ENCODE peak calls at places on chromosomes 2 and 18, in eight cellular contexts. K is natural killer cell treated with Interleukin-12 subunit alpha and Interleukin-12 subunit beta and Interleukin-15 and Interleukin-18, amount 100 ng/mL, for 72 hours; C is gastroesophageal sphincter; Y is RWPE2; F is mucosa of descending colon; S is GM12878; D is activated CD4-positive, CD25-positive, alpha-beta regulatory T cell treated with anti-CD3 and anti-CD28 coated beads, Interleukin-2, amount 50 U/mL, for 24 hours; T is activated naive CD4-positive, alpha-beta T cell treated with anti-CD3 and anti-CD28 coated beads, Interleukin-2, amount 50 U/mL, for 72 hours. X is an unnamed sample.

GRCh38 chr2:148565272-148565894 is 79.2 kb upstream of the EPC2 start:
- ATAC-seq in K (no peak), C (no peak), Y (peak; percentile 40), F (no peak), S (no peak), D (no peak), T (no peak), X (no peak)

GRCh38 chr18:21522530-21522929 is 78.0 kb downstream of the ESCO1 start:
- ATAC-seq in K (no peak), C (no peak), Y (no peak), F (no peak), S (no peak), D (no peak), T (no peak), X (no peak)

GRCh38 chr2:66433695-66433944 is 1.3 kb upstream of the MEIS1 start:
- ATAC-seq in K (no peak), C (no peak), Y (no peak), F (no peak), S (no peak), D (no peak), T (no peak), X (no peak)

GRCh38 chr18:13338318-13338717 is 119.8 kb downstream of the LDLRAD4 start:
- ATAC-seq in K (no peak), C (no peak), Y (no peak), F (peak; percentile 41), S (no peak), D (no peak), T (no peak), X (no peak)

GRCh38 chr2:199738723-199739412 is 112.1 kb downstream of the FTCDNL1 start:
- ATAC-seq in K (no peak), C (peak; percentile 32), Y (peak; percentile 64), F (peak; percentile 87), S (no peak), D (no peak), T (no peak), X (no peak)

GRCh38 chr2:88159955-88160415 is 10.2 kb upstream of the THNSL2 start:
- ATAC-seq in K (no peak), C (peak; percentile 61), Y (peak; percentile 64), F (peak; percentile 98), S (peak; percentile 79), D (peak; percentile 46), T (peak; percentile 76), X (peak; percentile 80)

GRCh38 chr18:13791181-13791580 is 32.8 kb upstream of the MC5R start:
- ATAC-seq in K (no peak), C (no peak), Y (peak; percentile 99), F (peak; percentile 30), S (no peak), D (no peak), T (no peak), X (no peak)

GRCh38 chr18:58069104-58069503 is 25.1 kb downstream of the NEDD4L start:
- ATAC-seq in K (no peak), C (no peak), Y (no peak), F (no peak), S (no peak), D (no peak), T (no peak), X (no peak)

GRCh38 chr18:26434887-26435286 is 113.5 kb downstream of the KCTD1 start:
- ATAC-seq in K (no peak), C (no peak), Y (no peak), F (no peak), S (no peak), D (no peak), T (no peak), X (no peak)

GRCh38 chr18:3056311-3056710 is 43.4 kb upstream of the LPIN2 start:
- ATAC-seq in K (no peak), C (no peak), Y (no peak), F (no peak), S (no peak), D (no peak), T (no peak), X (no peak)

GRCh38 chr2:241553512-241553830 is 5.1 kb upstream of the BOK start:
- ATAC-seq in K (no peak), C (no peak), Y (no peak), F (no peak), S (no peak), D (no peak), T (no peak), X (no peak)

GRCh38 chr2:53715568-53715967 is 52.0 kb upstream of the CHAC2 start:
- ATAC-seq in K (no peak), C (no peak), Y (no peak), F (no peak), S (peak; percentile 43), D (no peak), T (no peak), X (no peak)

GRCh38 chr2:234823196-234823876 is 128.5 kb upstream of the SH3BP4 start:
- ATAC-seq in K (no peak), C (peak; percentile 84), Y (no peak), F (peak; percentile 27), S (no peak), D (no peak), T (no peak), X (no peak)

GRCh38 chr2:237629188-237629534 is 1.8 kb downstream of the LRRFIP1 start:
- ATAC-seq in K (no peak), C (no peak), Y (no peak), F (no peak), S (no peak), D (no peak), T (no peak), X (no peak)

GRCh38 chr2:98142106-98142815 is 55.3 kb downstream of the VWA3B start:
- ATAC-seq in K (no peak), C (no peak), Y (no peak), F (no peak), S (no peak), D (no peak), T (no peak), X (peak; percentile 58)

GRCh38 chr2:192069417-192069816 is 125.3 kb downstream of the TMEFF2 start:
- ATAC-seq in K (no peak), C (no peak), Y (no peak), F (no peak), S (no peak), D (no peak), T (no peak), X (no peak)

GRCh38 chr2:54419855-54420550 is 36.1 kb upstream of the SPTBN1 start:
- ATAC-seq in K (no peak), C (no peak), Y (no peak), F (no peak), S (no peak), D (no peak), T (no peak), X (no peak)

GRCh38 chr2:33444961-33445360 is 31.5 kb upstream of the RASGRP3 start:
- ATAC-seq in K (no peak), C (no peak), Y (no peak), F (no peak), S (no peak), D (no peak), T (no peak), X (no peak)

GRCh38 chr2:61714210-61714609 is 139.7 kb downstream of the FAM161A start:
- ATAC-seq in K (no peak), C (no peak), Y (no peak), F (no peak), S (no peak), D (no peak), T (no peak), X (no peak)

GRCh38 chr2:8594731-8595427 is 87.0 kb upstream of the ID2 start:
- ATAC-seq in K (no peak), C (no peak), Y (no peak), F (no peak), S (peak; percentile 50), D (no peak), T (peak; percentile 29), X (peak; percentile 41)

GRCh38 chr2:43233218-43234212 is 7.1 kb upstream of the ZFP36L2 start:
- ATAC-seq in K (no peak), C (no peak), Y (no peak), F (no peak), S (no peak), D (no peak), T (no peak), X (peak; percentile 49)

GRCh38 chr2:182845794-182846417 is 20.5 kb downstream of the FRZB start:
- ATAC-seq in K (no peak), C (no peak), Y (no peak), F (no peak), S (no peak), D (no peak), T (no peak), X (no peak)

GRCh38 chr2:172639823-172640222 is 83.9 kb downstream of the PDK1 start:
- ATAC-seq in K (peak; percentile 57), C (no peak), Y (peak; percentile 44), F (no peak), S (no peak), D (peak; percentile 85), T (peak; percentile 95), X (peak; percentile 48)

GRCh38 chr2:235639387-235639786 is 145.5 kb downstream of the AGAP1 start:
- ATAC-seq in K (no peak), C (peak; percentile 95), Y (peak; percentile 64), F (peak; percentile 57), S (no peak), D (no peak), T (no peak), X (no peak)

GRCh38 chr2:40115348-40115747 is 336.3 kb upstream of the THUMPD2 start:
- ATAC-seq in K (no peak), C (no peak), Y (no peak), F (no peak), S (no peak), D (no peak), T (no peak), X (no peak)

GRCh38 chr2:20576598-20577115 is 74.2 kb downstream of the HS1BP3 start:
- ATAC-seq in K (peak; percentile 93), C (no peak), Y (no peak), F (peak; percentile 86), S (peak; percentile 77), D (peak; percentile 87), T (peak; percentile 89), X (peak; percentile 84)

GRCh38 chr18:10405014-10405493 is 49.4 kb upstream of the APCDD1 start:
- ATAC-seq in K (no peak), C (peak; percentile 39), Y (no peak), F (no peak), S (no peak), D (no peak), T (no peak), X (no peak)

GRCh38 chr18:55376387-55376786 is 211.6 kb downstream of the TCF4 start:
- ATAC-seq in K (peak; percentile 60), C (no peak), Y (no peak), F (no peak), S (peak; percentile 95), D (no peak), T (no peak), X (peak; percentile 94)

GRCh38 chr2:218259099-218259921 is 1.5 kb upstream of the GPBAR1 start:
- ATAC-seq in K (no peak), C (peak; percentile 82), Y (peak; percentile 40), F (peak; percentile 3), S (no peak), D (no peak), T (no peak), X (no peak)

GRCh38 chr18:34760444-34760843 is 50.3 kb downstream of the DTNA start:
- ATAC-seq in K (no peak), C (no peak), Y (no peak), F (no peak), S (no peak), D (no peak), T (no peak), X (no peak)

GRCh38 chr2:70188460-70188859 is 2.4 kb downstream of the C2orf42 start:
- ATAC-seq in K (no peak), C (no peak), Y (no peak), F (no peak), S (no peak), D (no peak), T (no peak), X (no peak)

GRCh38 chr2:79512442-79513401 is at the start of gene CTNNA2:
- ATAC-seq in K (no peak), C (no peak), Y (peak; percentile 27), F (peak; percentile 81), S (peak; percentile 87), D (no peak), T (no peak), X (peak; percentile 65)

GRCh38 chr2:65030481-65030880 is 25.7 kb upstream of the CEP68 start:
- ATAC-seq in K (no peak), C (no peak), Y (no peak), F (peak; percentile 52), S (peak; percentile 10), D (no peak), T (no peak), X (peak; percentile 72)

X was measured in stimulated activated memory B cell treated with anti-CD40 and anti-IgM and Interleukin-4, amounts not matched to agents 10 μg/mL and 1 μg/mL and 100 μg/mL, for 72 hours.